ENCODE peak calls at places on chromosomes 2 and 18, in seven cellular contexts. S is activated gamma-delta T cell treated with Interleukin-2 at 50 U/mL for 16 hours, R is LoVo, V is progenitor cell of endocrine pancreas, C is posterior cingulate gyrus, W is tibial artery, B is mammary epithelial cell. L is an unnamed sample.
A peak's percentile ranks its signal among the peaks of the same experiment; 100 is the strongest.

GRCh38 chr2:107772380-107772779 is 54.3 kb upstream of the RGPD4 start:
- DNase-seq in R (no peak), W (no peak), B (no peak), C (no peak), S (no peak), V (no peak), L (peak; percentile 20)

GRCh38 chr2:25323612-25324189 is 18.0 kb downstream of the DNMT3A start:
- DNase-seq in V (no peak), S (no peak), R (no peak), C (no peak), B (no peak), W (no peak), L (no peak)

GRCh38 chr2:6526093-6526824 is 339.4 kb downstream of the CMPK2 start:
- DNase-seq in C (no peak), B (no peak), W (no peak), R (no peak), V (peak; percentile 39), S (no peak), L (peak; percentile 56)

GRCh38 chr2:158291544-158292175 is 164.9 kb downstream of the CCDC148 start:
- DNase-seq in S (no peak), C (no peak), B (no peak), R (no peak), W (no peak), V (no peak), L (no peak)

GRCh38 chr2:37454851-37455762 is 110.7 kb downstream of the QPCT start:
- DNase-seq in B (no peak), R (no peak), W (no peak), C (no peak), V (no peak), S (no peak), L (no peak)

GRCh38 chr2:54964271-54964670 is 86.0 kb downstream of the RTN4 start:
- DNase-seq in C (no peak), W (no peak), V (no peak), R (no peak), B (peak; percentile 32), S (no peak), L (no peak)

GRCh38 chr2:65049010-65049639 is 7.1 kb upstream of the CEP68 start:
- DNase-seq in R (no peak), S (no peak), V (no peak), W (no peak), B (no peak), C (no peak), L (no peak)

GRCh38 chr2:190693533-190694226 is 44.8 kb downstream of the NAB1 start:
- DNase-seq in C (no peak), R (no peak), S (no peak), B (no peak), W (no peak), V (no peak), L (no peak)

GRCh38 chr18:79425573-79425895 is 29.8 kb downstream of the NFATC1 start:
- DNase-seq in V (no peak), C (no peak), B (no peak), S (no peak), R (no peak), W (no peak), L (no peak)

GRCh38 chr18:10230072-10230471 is 224.4 kb upstream of the APCDD1 start:
- DNase-seq in R (no peak), S (no peak), C (no peak), B (peak; percentile 91), W (no peak), V (no peak), L (peak; percentile 49)

GRCh38 chr2:61471905-61472805 is 1.3 kb upstream of the USP34 start:
- DNase-seq in V (no peak), C (no peak), S (no peak), W (no peak), B (peak; percentile 39), R (peak; percentile 27), L (peak; percentile 3)

GRCh38 chr2:241886840-241887447 is 17.4 kb downstream of the RTP5 start:
- DNase-seq in V (no peak), W (no peak), R (no peak), B (no peak), S (no peak), C (no peak), L (no peak)

GRCh38 chr18:7497081-7497480 is 70.0 kb upstream of the PTPRM start:
- DNase-seq in V (no peak), S (no peak), W (no peak), C (no peak), R (no peak), B (no peak), L (no peak)

GRCh38 chr2:169965495-169965894 is 138.2 kb downstream of the UBR3 start:
- DNase-seq in W (no peak), C (no peak), R (no peak), S (no peak), V (no peak), B (no peak), L (peak; percentile 22)

GRCh38 chr2:209713219-209713618 is 58.4 kb upstream of the UNC80 start:
- DNase-seq in R (no peak), W (no peak), S (no peak), B (no peak), C (no peak), V (no peak), L (no peak)

GRCh38 chr2:188204830-188205229 is 86.8 kb upstream of the GULP1 start:
- DNase-seq in W (no peak), V (no peak), S (no peak), C (no peak), B (no peak), R (no peak), L (no peak)

GRCh38 chr2:157625311-157625710 is 3.4 kb downstream of the ACVR1C start:
- DNase-seq in S (no peak), B (no peak), W (no peak), C (no peak), V (no peak), R (no peak), L (no peak)

GRCh38 chr18:34709631-34710429 is at the start of gene DTNA:
- DNase-seq in V (no peak), R (no peak), W (no peak), B (peak; percentile 81), C (no peak), S (no peak), L (no peak)

GRCh38 chr18:62329676-62330454 is 4.8 kb downstream of the TNFRSF11A start:
- DNase-seq in W (peak; percentile 23), S (no peak), C (no peak), B (no peak), V (no peak), R (peak; percentile 18), L (no peak)

GRCh38 chr2:45210466-45211195 is 201.4 kb upstream of the SIX2 start:
- DNase-seq in S (no peak), W (no peak), V (no peak), C (no peak), R (no peak), B (peak; percentile 20), L (no peak)

GRCh38 chr2:107721178-107721577 is 105.5 kb upstream of the RGPD4 start:
- DNase-seq in C (no peak), S (no peak), B (peak; percentile 18), W (no peak), V (no peak), R (no peak), L (no peak)

GRCh38 chr18:77820472-77820871 is 570.8 kb downstream of the GALR1 start:
- DNase-seq in W (no peak), B (no peak), R (no peak), V (no peak), C (no peak), S (no peak), L (no peak)

GRCh38 chr2:200379481-200380120 is 73.1 kb downstream of the SPATS2L start:
- DNase-seq in S (no peak), W (no peak), C (no peak), V (no peak), B (peak; percentile 64), R (no peak), L (no peak)

GRCh38 chr2:217471329-217471728 is 531.5 kb downstream of the TNS1 start:
- DNase-seq in C (no peak), R (no peak), V (no peak), W (no peak), S (no peak), B (peak; percentile 59), L (no peak)

GRCh38 chr2:37377187-37377532 is 32.7 kb downstream of the QPCT start:
- DNase-seq in S (no peak), C (no peak), V (no peak), R (peak; percentile 25), B (peak; percentile 38), W (peak; percentile 28), L (no peak)

GRCh38 chr2:231455222-231455621 is 9.1 kb downstream of the NCL start:
- DNase-seq in R (no peak), C (no peak), S (no peak), B (no peak), W (no peak), V (no peak), L (no peak)

GRCh38 chr2:42771546-42772153 is 7.7 kb upstream of the OXER1 start:
- DNase-seq in W (no peak), V (no peak), C (no peak), B (no peak), S (no peak), R (no peak), L (no peak)

GRCh38 chr2:8678731-8679566 is 2.9 kb upstream of the ID2 start:
- DNase-seq in S (peak; percentile 77), V (peak; percentile 88), R (peak; percentile 94), C (peak; percentile 86), W (peak; percentile 94), B (peak; percentile 82), L (peak; percentile 91)

GRCh38 chr18:76212958-76213357 is 282.1 kb downstream of the ZNF516 start:
- DNase-seq in V (no peak), S (no peak), C (no peak), R (no peak), W (no peak), B (no peak), L (no peak)

GRCh38 chr2:152454391-152454790 is 119.4 kb downstream of the FMNL2 start:
- DNase-seq in R (no peak), W (no peak), S (no peak), C (no peak), B (no peak), V (no peak), L (no peak)

GRCh38 chr2:148814143-148814852 is 60.7 kb upstream of the KIF5C start:
- DNase-seq in V (no peak), S (no peak), W (no peak), B (no peak), R (peak; percentile 53), C (no peak), L (no peak)

GRCh38 chr2:179049203-179049545 is 763 bp downstream of the CCDC141 start:
- DNase-seq in V (no peak), W (no peak), R (no peak), B (no peak), C (no peak), S (no peak), L (peak; percentile 10)

GRCh38 chr2:24971300-24971549 is 530 bp downstream of the DNAJC27 start:
- DNase-seq in B (no peak), W (no peak), V (no peak), R (no peak), S (no peak), C (peak; percentile 47), L (no peak)

GRCh38 chr2:30666307-30666874 is 140.9 kb downstream of the CAPN13 start:
- DNase-seq in S (no peak), W (no peak), B (peak; percentile 94), R (no peak), C (no peak), V (no peak), L (peak; percentile 82)

GRCh38 chr2:9330639-9331270 is 92.6 kb downstream of the ITGB1BP1 start:
- DNase-seq in R (no peak), B (no peak), V (no peak), W (no peak), S (no peak), C (no peak), L (no peak)